ENCODE peak calls at places on chromosomes 6 and 20, in six cellular contexts. Q is Karpas-422, Y is mesenchymal stem cell, W is PC-3, P is IMR-90, U is HCT116. V is an unnamed sample.

GRCh38 chr20:25541676-25542075 is 43.7 kb downstream of the NINL start:
- DNase-seq in Q (peak; percentile 65), Y (peak; percentile 51), W (no peak), P (no peak), U (no peak), V (no peak)

GRCh38 chr6:137536104-137536773 is 42.0 kb upstream of the OLIG3 start:
- DNase-seq in Q (no peak), Y (no peak), W (no peak), P (no peak), U (no peak), V (no peak)

GRCh38 chr6:168415993-168416530 is 24.9 kb upstream of the SMOC2 start:
- DNase-seq in Q (no peak), Y (no peak), W (no peak), P (no peak), U (no peak), V (no peak)

GRCh38 chr20:868279-868678 is 34.8 kb downstream of the FAM110A start:
- DNase-seq in Q (no peak), Y (no peak), W (no peak), P (no peak), U (no peak), V (no peak)

GRCh38 chr6:159761135-159761872 is 541 bp upstream of the ACAT2 start:
- DNase-seq in Q (no peak), Y (peak; percentile 39), W (peak; percentile 11), P (no peak), U (no peak), V (peak; percentile 58)

GRCh38 chr6:53318429-53318828 is 30.3 kb downstream of the ELOVL5 start:
- DNase-seq in Q (no peak), Y (no peak), W (no peak), P (no peak), U (no peak), V (no peak)

GRCh38 chr20:50013976-50014375 is 31.2 kb downstream of the SNAI1 start:
- DNase-seq in Q (no peak), Y (no peak), W (no peak), P (no peak), U (no peak), V (no peak)

GRCh38 chr20:664576-664975 is 11.0 kb downstream of the SCRT2 start:
- DNase-seq in Q (no peak), Y (no peak), W (no peak), P (no peak), U (no peak), V (no peak)

GRCh38 chr6:113073611-113074191 is 726.6 kb downstream of the RFPL4B start:
- DNase-seq in Q (no peak), Y (no peak), W (peak; percentile 31), P (peak; percentile 74), U (no peak), V (no peak)

GRCh38 chr6:104909140-104909525 is 47.8 kb upstream of the LIN28B start:
- DNase-seq in Q (no peak), Y (no peak), W (no peak), P (no peak), U (no peak), V (no peak)

GRCh38 chr6:24313477-24314141 is 44.2 kb downstream of the DCDC2 start:
- DNase-seq in Q (no peak), Y (peak; percentile 6), W (peak; percentile 89), P (peak; percentile 60), U (no peak), V (peak; percentile 46)

GRCh38 chr6:4637691-4638433 is 138.3 kb upstream of the CDYL start:
- DNase-seq in Q (no peak), Y (peak; percentile 78), W (peak; percentile 69), P (peak; percentile 93), U (peak; percentile 16), V (peak; percentile 72)

GRCh38 chr20:59903631-59904030 is 29.8 kb downstream of the SYCP2 start:
- DNase-seq in Q (no peak), Y (no peak), W (no peak), P (no peak), U (no peak), V (no peak)

GRCh38 chr20:21315138-21315537 is 12.0 kb downstream of the XRN2 start:
- DNase-seq in Q (no peak), Y (peak; percentile 26), W (no peak), P (peak; percentile 78), U (no peak), V (no peak)

GRCh38 chr6:1801401-1801800 is 191.7 kb downstream of the FOXC1 start:
- DNase-seq in Q (no peak), Y (no peak), W (no peak), P (no peak), U (no peak), V (no peak)

GRCh38 chr6:157667211-157668033 is 155.6 kb upstream of the SNX9 start:
- DNase-seq in Q (peak; percentile 80), Y (peak; percentile 70), W (peak; percentile 68), P (peak; percentile 70), U (peak; percentile 53), V (peak; percentile 73)

GRCh38 chr6:83038246-83038645 is 27.4 kb downstream of the UBE3D start:
- DNase-seq in Q (no peak), Y (no peak), W (peak; percentile 66), P (no peak), U (no peak), V (no peak)

GRCh38 chr6:88376759-88377387 is 210.7 kb upstream of the CNR1 start:
- DNase-seq in Q (no peak), Y (peak; percentile 69), W (peak; percentile 60), P (peak; percentile 6), U (no peak), V (peak; percentile 73)

GRCh38 chr20:10954137-10954840 is 280.5 kb upstream of the JAG1 start:
- DNase-seq in Q (no peak), Y (no peak), W (peak; percentile 65), P (peak; percentile 22), U (no peak), V (no peak)

GRCh38 chr6:72819609-72820008 is 197.7 kb downstream of the KCNQ5 start:
- DNase-seq in Q (no peak), Y (no peak), W (peak; percentile 48), P (no peak), U (no peak), V (no peak)

GRCh38 chr6:134171517-134171916 is 119.1 kb upstream of the SLC2A12 start:
- DNase-seq in Q (no peak), Y (no peak), W (no peak), P (peak; percentile 49), U (no peak), V (no peak)

GRCh38 chr6:170152989-170153388 is 137.9 kb downstream of the DLL1 start:
- DNase-seq in Q (no peak), Y (no peak), W (peak; percentile 70), P (no peak), U (peak; percentile 63), V (no peak)

GRCh38 chr6:74420221-74420620 is 724.2 kb downstream of the CD109 start:
- DNase-seq in Q (no peak), Y (no peak), W (no peak), P (no peak), U (no peak), V (no peak)

GRCh38 chr6:158674342-158674969 is 24.6 kb downstream of the SYTL3 start:
- DNase-seq in Q (peak; percentile 17), Y (no peak), W (no peak), P (no peak), U (no peak), V (no peak)

DNA sequence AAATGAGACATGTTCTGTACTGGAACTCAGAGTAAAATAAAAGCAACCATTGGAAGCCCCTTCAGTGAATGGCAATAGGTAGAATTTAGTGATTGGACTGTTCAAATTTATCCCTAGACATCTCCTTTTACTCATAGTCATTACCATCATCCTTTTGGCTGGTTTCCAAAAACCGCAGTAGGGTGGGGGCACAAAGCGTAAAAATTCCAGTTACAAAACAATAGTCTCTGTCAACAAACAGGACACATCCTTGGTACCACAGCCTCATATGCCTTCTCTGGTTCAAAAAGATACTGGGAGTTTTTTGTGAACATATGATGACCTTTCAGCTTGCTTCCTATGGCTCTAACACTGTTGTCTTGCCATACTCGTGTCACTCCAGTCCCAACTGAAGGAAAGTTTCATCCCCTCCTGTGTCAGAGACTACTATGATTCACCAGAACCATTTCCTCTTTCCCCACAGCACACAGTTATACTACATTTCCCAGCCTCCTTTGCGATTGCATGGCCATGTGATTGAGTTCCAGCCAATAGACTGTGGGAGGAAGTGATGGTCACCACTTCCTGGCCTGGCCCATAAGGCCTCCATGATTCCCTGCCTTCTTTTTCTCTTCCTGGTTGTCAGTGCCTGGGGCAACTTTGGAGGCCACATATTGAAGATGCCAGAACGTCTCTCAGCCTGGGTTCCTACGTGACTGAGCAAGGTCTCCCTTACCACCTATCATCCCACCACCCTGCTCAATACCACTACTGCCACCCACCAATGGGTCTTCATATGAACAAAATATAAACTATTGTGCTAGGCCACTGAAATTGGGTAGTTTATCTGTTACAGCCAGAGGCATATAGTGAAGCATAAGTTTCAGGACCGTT is 162.4 kb downstream of the ID4 start:
- DNase-seq in Q (peak; percentile 78), Y (peak; percentile 0), W (peak; percentile 69), P (peak; percentile 5), U (peak; percentile 36), V (no peak)
- H2AFZ ChIP-seq in Q (peak overlapping the region; percentile 65), Y (no peak overlapping the region), W (peak overlapping the region; percentile 74), P (no peak overlapping the region), U (no peak overlapping the region), V (no peak overlapping the region)

GRCh38 chr6:41424370-41425058 is 89.1 kb downstream of the NCR2 start:
- DNase-seq in Q (peak; percentile 90), Y (peak; percentile 75), W (peak; percentile 89), P (peak; percentile 71), U (peak; percentile 66), V (peak; percentile 77)
- H2AFZ ChIP-seq in Q (no peak overlapping the region), Y (peak overlapping the region; percentile 83), W (no peak overlapping the region), P (no peak overlapping the region), U (peak overlapping the region; percentile 84), V (no peak overlapping the region)

DNA sequence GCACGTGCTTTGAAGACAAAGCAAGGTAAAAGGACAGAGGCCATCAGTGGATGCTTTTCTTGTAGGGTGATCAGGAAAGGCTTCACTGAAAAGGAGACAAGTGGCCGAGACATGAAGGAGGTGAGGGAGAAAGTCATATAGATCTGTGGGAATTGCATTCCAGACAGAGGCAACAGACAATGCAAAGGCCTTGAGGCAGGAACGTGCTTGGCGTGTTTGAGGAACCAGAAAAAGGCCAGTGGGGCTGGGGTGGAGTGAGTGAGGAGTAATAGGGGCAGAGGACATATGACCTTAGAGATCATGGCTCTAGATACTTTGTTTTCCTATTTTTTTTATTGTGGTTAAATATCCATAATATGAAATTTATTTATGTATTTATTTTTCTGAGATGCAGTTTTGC is 10.5 kb upstream of the SALL4 start:
- DNase-seq in Q (no peak), Y (no peak), W (no peak), P (no peak), U (no peak), V (no peak)
- H2AFZ ChIP-seq in Q (no peak overlapping the region), Y (no peak overlapping the region), W (peak overlapping the region; percentile 10), P (no peak overlapping the region), U (no peak overlapping the region), V (no peak overlapping the region)

GRCh38 chr20:32636278-32636677 is 37.5 kb downstream of the C20orf203 start:
- DNase-seq in Q (no peak), Y (no peak), W (no peak), P (peak; percentile 44), U (no peak), V (no peak)
- H2AFZ ChIP-seq in Q (no peak overlapping the region), Y (no peak overlapping the region), W (no peak overlapping the region), P (peak overlapping the region; percentile 52), U (no peak overlapping the region), V (no peak overlapping the region)

V was measured in endothelial cell of umbilical vein.